ENCODE peak calls at places on chromosomes 5 and 9, in seven cellular contexts. W is cardiac muscle cell, K is foreskin keratinocyte, Z is AG09309, D is fibroblast of the aortic adventitia, O is RWPE1, Q is Peyer's patch. E is an unnamed sample.

GRCh38 chr5:9437741-9438240 is 108.1 kb downstream of the SEMA5A start:
- DNase-seq in Z (peak), Q (no peak), D (peak), O (no peak), K (peak), W (peak), E (no peak)

GRCh38 chr5:1330146-1330846 is 14.6 kb downstream of the CLPTM1L start:
- DNase-seq in O (peak), K (peak), W (no peak), D (no peak), Z (no peak), Q (no peak), E (no peak)

GRCh38 chr9:77440057-77440456 is 208.1 kb downstream of the GNA14 start:
- DNase-seq in D (peak), O (no peak), Q (no peak), K (no peak), Z (no peak), W (peak), E (no peak)

GRCh38 chr5:155406815-155407214 is 393.3 kb downstream of the KIF4B start:
- DNase-seq in K (no peak), Z (no peak), O (no peak), Q (no peak), W (no peak), D (no peak), E (no peak)

GRCh38 chr9:97980918-97981827 is 2.0 kb upstream of the ANP32B start:
- DNase-seq in W (no peak), D (peak), Z (no peak), O (no peak), Q (no peak), K (peak), E (no peak)

GRCh38 chr9:69444021-69444420 is 119.0 kb downstream of the ENTREP1 start:
- DNase-seq in D (peak), Q (no peak), O (no peak), K (no peak), W (peak), Z (peak), E (no peak)

GRCh38 chr5:12384005-12384404 is 479.8 kb upstream of the CTNND2 start:
- DNase-seq in K (no peak), D (no peak), W (no peak), Z (no peak), Q (no peak), O (no peak), E (no peak)

GRCh38 chr5:86861514-86861913 is 243.8 kb downstream of the COX7C start:
- DNase-seq in K (no peak), Q (no peak), O (no peak), D (no peak), Z (no peak), W (no peak), E (no peak)

GRCh38 chr5:56375011-56375410 is 141.9 kb upstream of the ANKRD55 start:
- DNase-seq in K (no peak), Q (no peak), D (no peak), W (no peak), Z (no peak), O (no peak), E (no peak)

GRCh38 chr5:179274321-179275315 is 70.6 kb downstream of the ADAMTS2 start:
- DNase-seq in D (no peak), Q (no peak), Z (no peak), W (no peak), K (no peak), O (no peak), E (no peak)
- TF ChIP-seq CTCF in D (peak), Q (no peak), Z (peak), W (peak), K (no peak), O (no peak), E (peak)

GRCh38 chr9:117413346-117414219 is 1.3 kb downstream of the ASTN2 start:
- DNase-seq in O (no peak), Z (no peak), W (no peak), Q (no peak), D (no peak), K (no peak), E (peak)

GRCh38 chr9:117416856-117417255 is 2.0 kb upstream of the ASTN2 start:
- DNase-seq in W (no peak), Z (no peak), Q (no peak), D (no peak), K (no peak), O (no peak), E (no peak)

GRCh38 chr9:117414906-117415583 is at the start of gene ASTN2:
- DNase-seq in Q (no peak), W (peak), K (no peak), O (peak), D (no peak), Z (no peak), E (peak)

GRCh38 chr9:117414220-117414905 is 494 bp downstream of the ASTN2 start:
- DNase-seq in D (peak), Z (no peak), Q (no peak), K (peak), O (peak), W (peak), E (peak)

GRCh38 chr9:117415584-117415937 is 704 bp upstream of the ASTN2 start:
- DNase-seq in Q (no peak), D (no peak), O (no peak), W (no peak), Z (no peak), K (no peak), E (no peak)
- TF ChIP-seq CTCF in Q (no peak), D (no peak), O (no peak), W (no peak), Z (no peak), K (no peak), E (peak)

GRCh38 chr9:119027901-119028699 is 341.1 kb downstream of the BRINP1 start:
- DNase-seq in Q (no peak), O (no peak), K (no peak), Z (no peak), W (no peak), D (no peak), E (no peak)
- TF ChIP-seq CTCF in Q (no peak), O (no peak), K (no peak), Z (no peak), W (no peak), D (no peak), E (peak)

DNA sequence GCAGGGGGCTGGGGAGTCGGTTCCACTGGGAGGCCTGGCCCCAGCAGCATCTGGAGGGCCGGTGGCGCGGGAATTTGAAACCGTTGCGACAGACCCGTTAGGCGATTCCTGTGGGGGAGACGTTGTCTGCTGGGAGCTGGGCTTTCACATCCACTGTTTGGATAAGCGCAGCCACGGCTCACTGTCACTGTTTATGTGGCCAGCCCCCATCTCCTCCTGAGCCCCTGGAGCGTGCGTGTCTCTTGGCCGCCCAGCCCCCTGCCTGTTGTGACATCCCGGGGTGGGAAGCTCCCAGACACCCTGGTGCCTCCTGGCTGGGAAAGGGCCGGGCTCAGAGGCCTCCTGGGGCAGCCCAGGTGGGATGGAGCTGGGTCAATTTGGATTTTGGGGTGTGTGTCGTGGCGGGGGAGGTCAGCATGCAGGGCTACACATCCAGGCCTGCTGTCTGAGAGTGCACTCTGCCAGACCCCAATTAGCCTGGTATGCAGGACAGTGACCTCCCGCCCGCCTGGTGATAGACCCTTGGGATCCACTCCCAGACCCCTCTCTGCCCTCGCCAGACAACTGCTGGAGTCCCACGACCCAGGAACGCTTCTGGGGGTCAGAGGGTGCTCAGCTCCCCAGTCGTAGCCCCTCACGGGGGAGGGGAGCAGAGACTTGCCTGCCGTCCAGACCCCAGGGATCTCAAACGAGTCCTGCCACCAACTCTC is 62.0 kb upstream of the RNU6ATAC start:
- DNase-seq in W (peak), Z (peak), D (no peak), K (no peak), O (no peak), Q (no peak), E (no peak)
- TF ChIP-seq CTCF in W (no peak), Z (no peak), D (no peak), K (no peak), O (no peak), Q (no peak), E (no peak)

GRCh38 chr5:59897075-59897474 is 3.5 kb upstream of the PDE4D start:
- DNase-seq in Z (no peak), Q (no peak), W (no peak), K (no peak), O (no peak), D (no peak), E (no peak)

GRCh38 chr5:59893061-59893435 is 478 bp downstream of the PDE4D start:
- DNase-seq in D (no peak), W (no peak), Z (no peak), O (no peak), Q (no peak), K (no peak), E (no peak)

DNA sequence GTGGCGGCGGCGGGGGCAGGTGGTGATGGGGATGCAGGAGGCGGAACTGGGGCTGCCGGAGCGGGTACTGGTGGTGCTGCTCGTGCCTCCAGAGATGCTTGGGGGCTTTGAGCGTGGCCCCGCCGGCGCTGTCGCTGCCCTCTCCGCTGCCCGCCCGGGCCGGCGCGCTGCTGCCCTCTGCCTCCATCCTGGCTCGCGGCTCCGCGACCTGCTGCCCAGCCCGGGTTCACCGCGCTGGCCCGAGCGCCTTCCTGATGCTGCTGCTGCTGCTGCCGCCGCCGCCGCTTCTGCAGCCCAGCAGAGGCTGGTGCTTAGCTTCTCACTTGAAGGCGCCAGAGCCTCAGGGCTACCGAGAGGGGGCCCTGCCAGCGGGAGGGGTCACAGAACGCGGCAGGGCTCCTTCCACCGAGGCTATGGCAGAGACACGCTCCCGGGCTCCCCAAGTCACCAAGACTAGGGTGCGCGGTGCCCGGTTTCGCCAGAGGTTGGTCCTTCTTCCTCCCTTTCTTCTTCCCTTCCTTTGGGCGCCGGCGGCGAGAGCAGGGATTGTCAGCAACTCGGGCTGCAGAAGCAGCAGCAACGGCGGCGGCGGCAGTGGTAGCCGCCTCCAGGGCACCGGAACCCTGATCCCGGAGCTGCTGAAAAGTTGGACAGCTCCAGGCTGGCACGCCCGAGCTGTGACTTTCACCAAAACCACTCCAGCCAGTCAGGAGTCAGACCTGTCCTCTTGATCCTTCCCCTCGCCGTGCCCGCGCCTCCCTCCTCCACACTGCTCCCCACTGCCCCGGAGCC is at the start of gene PDE4D:
- DNase-seq in O (peak), Q (no peak), Z (no peak), K (peak), D (peak), W (peak), E (peak)
- TF ChIP-seq CTCF in O (no peak), Q (no peak), Z (no peak), K (no peak), D (no peak), W (peak), E (no peak)

DNA sequence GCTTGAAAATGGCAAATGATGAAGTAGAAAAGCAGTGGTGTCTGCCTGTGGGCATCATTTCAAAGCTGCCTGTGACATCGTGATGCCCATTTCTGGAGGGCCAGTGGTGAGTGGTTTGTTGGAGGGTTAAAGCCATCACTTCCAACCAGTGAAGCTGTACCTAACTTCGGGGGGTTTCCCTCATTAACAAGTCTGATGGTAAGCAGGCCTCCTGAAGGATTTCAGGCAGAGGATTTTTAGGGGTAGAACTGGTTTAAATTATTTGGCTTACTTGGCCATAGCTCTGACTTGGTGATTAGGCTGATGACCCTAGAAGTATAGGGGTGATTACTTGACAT is 10.7 kb downstream of the TNFAIP8 start:
- DNase-seq in D (no peak), Z (no peak), K (no peak), Q (no peak), W (no peak), O (no peak), E (no peak)
- TF ChIP-seq CTCF in D (no peak), Z (no peak), K (no peak), Q (no peak), W (no peak), O (no peak), E (no peak)